ENCODE peak calls at places on chromosome 5, in nine cellular contexts. One of them, this sample, is unnamed.

GRCh38 chr5:160174780-160175437 is 54.4 kb upstream of the FABP6 start:
- DNase-seq in GM20000: no peak
- DNase-seq in sigmoid colon: no peak
- DNase-seq in uterus: no peak
- DNase-seq in choroid plexus epithelial cell: no peak
- DNase-seq in neural progenitor cell: no peak
- DNase-seq in HFFc6: no peak
- DNase-seq in gastrocnemius medialis: no peak
- DNase-seq in cardiac fibroblast: peak; percentile 22
- DNase-seq in this sample: no peak

GRCh38 chr5:96124589-96124988 is 162.9 kb upstream of the ELL2 start:
- DNase-seq in cardiac fibroblast: no peak
- DNase-seq in GM20000: no peak
- DNase-seq in HFFc6: peak; percentile 47
- DNase-seq in neural progenitor cell: no peak
- DNase-seq in sigmoid colon: no peak
- DNase-seq in uterus: no peak
- DNase-seq in choroid plexus epithelial cell: no peak
- DNase-seq in gastrocnemius medialis: no peak
- DNase-seq in this sample: no peak

GRCh38 chr5:72133212-72133990 is 26.1 kb downstream of the MAP1B start:
- DNase-seq in cardiac fibroblast: no peak
- DNase-seq in uterus: no peak
- DNase-seq in HFFc6: peak; percentile 60
- DNase-seq in choroid plexus epithelial cell: no peak
- DNase-seq in gastrocnemius medialis: no peak
- DNase-seq in GM20000: no peak
- DNase-seq in neural progenitor cell: no peak
- DNase-seq in sigmoid colon: no peak
- DNase-seq in this sample: no peak

GRCh38 chr5:154652746-154653417 is 102.3 kb upstream of the LARP1 start:
- DNase-seq in uterus: no peak
- DNase-seq in sigmoid colon: no peak
- DNase-seq in gastrocnemius medialis: no peak
- DNase-seq in cardiac fibroblast: peak; percentile 38
- DNase-seq in GM20000: no peak
- DNase-seq in choroid plexus epithelial cell: peak; percentile 38
- DNase-seq in neural progenitor cell: no peak
- DNase-seq in HFFc6: no peak
- DNase-seq in this sample: no peak

GRCh38 chr5:102068870-102069269 is 227.2 kb downstream of the SLCO4C1 start:
- DNase-seq in HFFc6: no peak
- DNase-seq in GM20000: no peak
- DNase-seq in sigmoid colon: no peak
- DNase-seq in uterus: no peak
- DNase-seq in choroid plexus epithelial cell: no peak
- DNase-seq in neural progenitor cell: no peak
- DNase-seq in cardiac fibroblast: no peak
- DNase-seq in gastrocnemius medialis: no peak
- DNase-seq in this sample: no peak

GRCh38 chr5:143008809-143009521 is 238.8 kb downstream of the ARHGAP26 start:
- DNase-seq in sigmoid colon: no peak
- DNase-seq in cardiac fibroblast: peak; percentile 74
- DNase-seq in GM20000: peak; percentile 34
- DNase-seq in choroid plexus epithelial cell: peak; percentile 92
- DNase-seq in uterus: no peak
- DNase-seq in gastrocnemius medialis: no peak
- DNase-seq in HFFc6: peak; percentile 97
- DNase-seq in neural progenitor cell: no peak
- DNase-seq in this sample: no peak

GRCh38 chr5:135880278-135880677 is 15.4 kb downstream of the IL9 start:
- DNase-seq in choroid plexus epithelial cell: peak; percentile 13
- DNase-seq in neural progenitor cell: peak; percentile 53
- DNase-seq in cardiac fibroblast: no peak
- DNase-seq in HFFc6: no peak
- DNase-seq in sigmoid colon: no peak
- DNase-seq in uterus: no peak
- DNase-seq in GM20000: no peak
- DNase-seq in gastrocnemius medialis: no peak
- DNase-seq in this sample: peak; percentile 28

GRCh38 chr5:40594811-40595210 is 84.9 kb upstream of the PTGER4 start:
- DNase-seq in neural progenitor cell: no peak
- DNase-seq in HFFc6: no peak
- DNase-seq in cardiac fibroblast: peak; percentile 67
- DNase-seq in uterus: no peak
- DNase-seq in gastrocnemius medialis: no peak
- DNase-seq in choroid plexus epithelial cell: peak; percentile 62
- DNase-seq in sigmoid colon: no peak
- DNase-seq in GM20000: no peak
- DNase-seq in this sample: no peak

GRCh38 chr5:176619203-176619568 is 9.2 kb upstream of the GPRIN1 start:
- DNase-seq in cardiac fibroblast: peak; percentile 88
- DNase-seq in sigmoid colon: no peak
- DNase-seq in GM20000: peak; percentile 90
- DNase-seq in neural progenitor cell: peak; percentile 98
- DNase-seq in choroid plexus epithelial cell: peak; percentile 92
- DNase-seq in HFFc6: no peak
- DNase-seq in gastrocnemius medialis: peak; percentile 35
- DNase-seq in uterus: no peak
- DNase-seq in this sample: peak; percentile 96

GRCh38 chr5:150593593-150593992 is 46.9 kb upstream of the SYNPO start:
- DNase-seq in choroid plexus epithelial cell: no peak
- DNase-seq in cardiac fibroblast: peak; percentile 54
- DNase-seq in uterus: no peak
- DNase-seq in HFFc6: no peak
- DNase-seq in GM20000: no peak
- DNase-seq in neural progenitor cell: no peak
- DNase-seq in sigmoid colon: no peak
- DNase-seq in gastrocnemius medialis: no peak
- DNase-seq in this sample: no peak

GRCh38 chr5:21919417-21920022 is 933.6 kb downstream of the CDH12 start:
- DNase-seq in gastrocnemius medialis: no peak
- DNase-seq in sigmoid colon: no peak
- DNase-seq in cardiac fibroblast: peak; percentile 44
- DNase-seq in HFFc6: peak; percentile 6
- DNase-seq in GM20000: peak; percentile 38
- DNase-seq in choroid plexus epithelial cell: peak; percentile 70
- DNase-seq in uterus: no peak
- DNase-seq in neural progenitor cell: peak; percentile 63
- DNase-seq in this sample: peak; percentile 27
- TF ChIP-seq CTCF in gastrocnemius medialis: no peak
- TF ChIP-seq CTCF in sigmoid colon: peak; percentile 18
- TF ChIP-seq CTCF in cardiac fibroblast: peak; percentile 62
- TF ChIP-seq CTCF in HFFc6: peak; percentile 69
- TF ChIP-seq CTCF in GM20000: peak; percentile 45
- TF ChIP-seq CTCF in choroid plexus epithelial cell: peak; percentile 71
- TF ChIP-seq CTCF in uterus: no peak
- TF ChIP-seq CTCF in neural progenitor cell: peak; percentile 82
- TF ChIP-seq CTCF in this sample: peak; percentile 72

GRCh38 chr5:54226215-54226614 is 84.2 kb downstream of the ARL15 start:
- DNase-seq in GM20000: no peak
- DNase-seq in neural progenitor cell: no peak
- DNase-seq in gastrocnemius medialis: no peak
- DNase-seq in cardiac fibroblast: no peak
- DNase-seq in HFFc6: no peak
- DNase-seq in uterus: no peak
- DNase-seq in sigmoid colon: no peak
- DNase-seq in choroid plexus epithelial cell: no peak
- DNase-seq in this sample: no peak
- TF ChIP-seq CTCF in GM20000: no peak
- TF ChIP-seq CTCF in neural progenitor cell: no peak
- TF ChIP-seq CTCF in gastrocnemius medialis: no peak
- TF ChIP-seq CTCF in cardiac fibroblast: no peak
- TF ChIP-seq CTCF in HFFc6: no peak
- TF ChIP-seq CTCF in uterus: no peak
- TF ChIP-seq CTCF in sigmoid colon: no peak
- TF ChIP-seq CTCF in choroid plexus epithelial cell: no peak
- TF ChIP-seq CTCF in this sample: no peak

GRCh38 chr5:66829826-66830225 is 233.6 kb downstream of the MAST4 start:
- DNase-seq in choroid plexus epithelial cell: peak; percentile 67
- DNase-seq in cardiac fibroblast: peak; percentile 74
- DNase-seq in neural progenitor cell: peak; percentile 54
- DNase-seq in sigmoid colon: no peak
- DNase-seq in GM20000: no peak
- DNase-seq in gastrocnemius medialis: no peak
- DNase-seq in uterus: no peak
- DNase-seq in HFFc6: no peak
- DNase-seq in this sample: no peak

GRCh38 chr5:66828551-66829421 is 232.6 kb downstream of the MAST4 start:
- DNase-seq in choroid plexus epithelial cell: peak; percentile 88
- DNase-seq in GM20000: no peak
- DNase-seq in neural progenitor cell: peak; percentile 85
- DNase-seq in HFFc6: peak; percentile 44
- DNase-seq in sigmoid colon: peak; percentile 80
- DNase-seq in cardiac fibroblast: peak; percentile 81
- DNase-seq in gastrocnemius medialis: peak; percentile 39
- DNase-seq in uterus: peak; percentile 82
- DNase-seq in this sample: peak; percentile 64

GRCh38 chr5:66826696-66827095 is 230.5 kb downstream of the MAST4 start:
- DNase-seq in gastrocnemius medialis: no peak
- DNase-seq in sigmoid colon: no peak
- DNase-seq in choroid plexus epithelial cell: no peak
- DNase-seq in cardiac fibroblast: no peak
- DNase-seq in neural progenitor cell: no peak
- DNase-seq in HFFc6: no peak
- DNase-seq in GM20000: no peak
- DNase-seq in uterus: no peak
- DNase-seq in this sample: no peak

GRCh38 chr5:66828046-66828550 is 231.9 kb downstream of the MAST4 start:
- DNase-seq in uterus: no peak
- DNase-seq in choroid plexus epithelial cell: no peak
- DNase-seq in GM20000: no peak
- DNase-seq in gastrocnemius medialis: no peak
- DNase-seq in neural progenitor cell: peak; percentile 42
- DNase-seq in cardiac fibroblast: no peak
- DNase-seq in sigmoid colon: no peak
- DNase-seq in HFFc6: no peak
- DNase-seq in this sample: peak; percentile 56

GRCh38 chr5:66830636-66831035 is 234.4 kb downstream of the MAST4 start:
- DNase-seq in cardiac fibroblast: peak; percentile 12
- DNase-seq in gastrocnemius medialis: no peak
- DNase-seq in GM20000: no peak
- DNase-seq in neural progenitor cell: no peak
- DNase-seq in HFFc6: no peak
- DNase-seq in sigmoid colon: no peak
- DNase-seq in uterus: no peak
- DNase-seq in choroid plexus epithelial cell: no peak
- DNase-seq in this sample: no peak
- TF ChIP-seq CTCF in cardiac fibroblast: no peak
- TF ChIP-seq CTCF in gastrocnemius medialis: no peak
- TF ChIP-seq CTCF in GM20000: no peak
- TF ChIP-seq CTCF in neural progenitor cell: no peak
- TF ChIP-seq CTCF in HFFc6: peak; percentile 55
- TF ChIP-seq CTCF in sigmoid colon: no peak
- TF ChIP-seq CTCF in uterus: no peak
- TF ChIP-seq CTCF in choroid plexus epithelial cell: peak; percentile 29
- TF ChIP-seq CTCF in this sample: no peak

GRCh38 chr5:170347022-170347421 is 42.1 kb downstream of the KCNMB1 start:
- DNase-seq in cardiac fibroblast: no peak
- DNase-seq in choroid plexus epithelial cell: no peak
- DNase-seq in sigmoid colon: peak; percentile 54
- DNase-seq in neural progenitor cell: no peak
- DNase-seq in gastrocnemius medialis: no peak
- DNase-seq in uterus: no peak
- DNase-seq in HFFc6: no peak
- DNase-seq in GM20000: no peak
- DNase-seq in this sample: no peak

GRCh38 chr5:170345971-170346370 is 43.2 kb downstream of the KCNMB1 start:
- DNase-seq in choroid plexus epithelial cell: no peak
- DNase-seq in gastrocnemius medialis: no peak
- DNase-seq in cardiac fibroblast: no peak
- DNase-seq in HFFc6: no peak
- DNase-seq in GM20000: no peak
- DNase-seq in sigmoid colon: peak; percentile 1
- DNase-seq in neural progenitor cell: no peak
- DNase-seq in uterus: no peak
- DNase-seq in this sample: no peak

GRCh38 chr5:170343177-170343576 is 45.6 kb upstream of the LCP2 start:
- DNase-seq in choroid plexus epithelial cell: no peak
- DNase-seq in cardiac fibroblast: no peak
- DNase-seq in neural progenitor cell: no peak
- DNase-seq in sigmoid colon: no peak
- DNase-seq in gastrocnemius medialis: no peak
- DNase-seq in uterus: no peak
- DNase-seq in GM20000: no peak
- DNase-seq in HFFc6: no peak
- DNase-seq in this sample: no peak

GRCh38 chr5:170353011-170353890 is 35.9 kb downstream of the KCNMB1 start:
- DNase-seq in gastrocnemius medialis: no peak
- DNase-seq in cardiac fibroblast: peak; percentile 11
- DNase-seq in choroid plexus epithelial cell: peak; percentile 15
- DNase-seq in HFFc6: no peak
- DNase-seq in neural progenitor cell: peak; percentile 48
- DNase-seq in uterus: no peak
- DNase-seq in GM20000: no peak
- DNase-seq in sigmoid colon: peak; percentile 80
- DNase-seq in this sample: no peak

DNA sequence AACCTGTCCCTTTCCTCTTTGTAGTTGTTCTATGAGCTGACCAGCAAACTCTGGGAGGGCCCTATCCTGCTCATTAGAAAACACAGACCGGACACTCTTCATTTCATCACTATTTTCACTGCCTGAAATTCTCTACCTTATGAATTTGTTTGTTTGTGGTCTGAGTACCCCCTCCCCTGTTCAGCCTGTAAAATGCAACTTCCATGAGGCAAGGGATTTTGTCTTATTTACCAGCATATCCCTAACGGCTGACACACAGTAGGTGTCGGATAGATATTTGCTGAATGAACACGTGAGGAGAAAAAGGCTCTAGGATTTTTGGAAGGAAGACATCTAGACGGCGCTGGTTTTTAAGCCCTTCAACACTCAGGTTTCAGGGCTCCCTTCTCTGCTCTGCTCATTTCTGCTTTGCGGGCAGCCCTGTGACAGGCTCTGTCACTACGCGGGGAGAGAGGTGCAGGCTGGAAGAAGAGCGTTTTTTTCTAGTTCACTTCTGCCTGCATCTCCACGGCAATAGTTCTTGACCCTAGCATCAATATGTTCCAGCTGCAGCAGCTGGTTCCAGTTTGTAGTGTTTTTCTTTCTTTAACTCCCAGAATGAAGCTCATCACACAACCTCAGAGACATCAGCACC is 41.0 kb downstream of the KCNMB1 start:
- DNase-seq in choroid plexus epithelial cell: peak; percentile 51
- DNase-seq in cardiac fibroblast: peak; percentile 30
- DNase-seq in gastrocnemius medialis: no peak
- DNase-seq in sigmoid colon: peak; percentile 55
- DNase-seq in neural progenitor cell: peak; percentile 17
- DNase-seq in uterus: no peak
- DNase-seq in HFFc6: no peak
- DNase-seq in GM20000: no peak
- DNase-seq in this sample: no peak
- TF ChIP-seq CTCF in choroid plexus epithelial cell: peak; percentile 58
- TF ChIP-seq CTCF in cardiac fibroblast: no peak
- TF ChIP-seq CTCF in gastrocnemius medialis: no peak
- TF ChIP-seq CTCF in sigmoid colon: no peak
- TF ChIP-seq CTCF in neural progenitor cell: peak; percentile 46
- TF ChIP-seq CTCF in uterus: peak; percentile 66
- TF ChIP-seq CTCF in HFFc6: no peak
- TF ChIP-seq CTCF in GM20000: no peak
- TF ChIP-seq CTCF in this sample: no peak

This sample was measured in nephron progenitor cell.